ENCODE peak calls at places on chromosome 3, in nine cellular contexts. One of them, this sample, is unnamed.

GRCh38 chr3:23203651-23204111 is 554 bp downstream of the UBE2E2 start:
- DNase-seq in HCEC 1CT: peak; percentile 14
- DNase-seq in heart left ventricle: no peak
- DNase-seq in activated T-cell treated with anti-CD3 and anti-CD28 coated beads for 1 hour: peak; percentile 0
- DNase-seq in AG20443: peak; percentile 41
- DNase-seq in amniotic epithelial cell: peak; percentile 5
- DNase-seq in stimulated activated CD4-positive, alpha-beta T cell treated with anti-CD3 and anti-CD28 coated beads, Interleukin-12 subunit alpha, Interleukin-12 subunit beta, amount 100 ng/mL, for 4 hours: peak; percentile 10
- DNase-seq in EL: peak; percentile 36
- DNase-seq in fibroblast of the aortic adventitia: peak; percentile 25
- DNase-seq in this sample: no peak

GRCh38 chr3:81068546-81068945 is 692.9 kb downstream of the GBE1 start:
- DNase-seq in HCEC 1CT: no peak
- DNase-seq in heart left ventricle: no peak
- DNase-seq in activated T-cell treated with anti-CD3 and anti-CD28 coated beads for 1 hour: no peak
- DNase-seq in AG20443: no peak
- DNase-seq in amniotic epithelial cell: no peak
- DNase-seq in stimulated activated CD4-positive, alpha-beta T cell treated with anti-CD3 and anti-CD28 coated beads, Interleukin-12 subunit alpha, Interleukin-12 subunit beta, amount 100 ng/mL, for 4 hours: no peak
- DNase-seq in EL: no peak
- DNase-seq in fibroblast of the aortic adventitia: no peak
- DNase-seq in this sample: no peak

GRCh38 chr3:159322322-159322939 is 520.6 kb downstream of the MFSD1 start:
- DNase-seq in HCEC 1CT: peak; percentile 37
- DNase-seq in heart left ventricle: peak; percentile 19
- DNase-seq in activated T-cell treated with anti-CD3 and anti-CD28 coated beads for 1 hour: no peak
- DNase-seq in AG20443: peak; percentile 71
- DNase-seq in amniotic epithelial cell: peak; percentile 15
- DNase-seq in stimulated activated CD4-positive, alpha-beta T cell treated with anti-CD3 and anti-CD28 coated beads, Interleukin-12 subunit alpha, Interleukin-12 subunit beta, amount 100 ng/mL, for 4 hours: peak; percentile 1
- DNase-seq in EL: peak; percentile 38
- DNase-seq in fibroblast of the aortic adventitia: peak; percentile 17
- DNase-seq in this sample: peak; percentile 4

GRCh38 chr3:127044996-127045395 is 62.1 kb downstream of the PLXNA1 start:
- DNase-seq in HCEC 1CT: no peak
- DNase-seq in heart left ventricle: no peak
- DNase-seq in activated T-cell treated with anti-CD3 and anti-CD28 coated beads for 1 hour: no peak
- DNase-seq in AG20443: no peak
- DNase-seq in amniotic epithelial cell: no peak
- DNase-seq in stimulated activated CD4-positive, alpha-beta T cell treated with anti-CD3 and anti-CD28 coated beads, Interleukin-12 subunit alpha, Interleukin-12 subunit beta, amount 100 ng/mL, for 4 hours: no peak
- DNase-seq in EL: no peak
- DNase-seq in fibroblast of the aortic adventitia: no peak
- DNase-seq in this sample: no peak

GRCh38 chr3:52787672-52788625 is 6.6 kb upstream of the ITIH3 start:
- DNase-seq in HCEC 1CT: no peak
- DNase-seq in heart left ventricle: no peak
- DNase-seq in activated T-cell treated with anti-CD3 and anti-CD28 coated beads for 1 hour: no peak
- DNase-seq in AG20443: peak; percentile 74
- DNase-seq in amniotic epithelial cell: no peak
- DNase-seq in stimulated activated CD4-positive, alpha-beta T cell treated with anti-CD3 and anti-CD28 coated beads, Interleukin-12 subunit alpha, Interleukin-12 subunit beta, amount 100 ng/mL, for 4 hours: no peak
- DNase-seq in EL: no peak
- DNase-seq in fibroblast of the aortic adventitia: peak; percentile 4
- DNase-seq in this sample: no peak

GRCh38 chr3:99246010-99246654 is 344.6 kb upstream of the DCBLD2 start:
- DNase-seq in HCEC 1CT: peak; percentile 71
- DNase-seq in heart left ventricle: no peak
- DNase-seq in activated T-cell treated with anti-CD3 and anti-CD28 coated beads for 1 hour: no peak
- DNase-seq in AG20443: no peak
- DNase-seq in amniotic epithelial cell: peak; percentile 24
- DNase-seq in stimulated activated CD4-positive, alpha-beta T cell treated with anti-CD3 and anti-CD28 coated beads, Interleukin-12 subunit alpha, Interleukin-12 subunit beta, amount 100 ng/mL, for 4 hours: no peak
- DNase-seq in EL: peak; percentile 56
- DNase-seq in fibroblast of the aortic adventitia: no peak
- DNase-seq in this sample: no peak

GRCh38 chr3:13062647-13063046 is 10.6 kb downstream of the IQSEC1 start:
- DNase-seq in HCEC 1CT: no peak
- DNase-seq in heart left ventricle: no peak
- DNase-seq in activated T-cell treated with anti-CD3 and anti-CD28 coated beads for 1 hour: no peak
- DNase-seq in AG20443: no peak
- DNase-seq in amniotic epithelial cell: no peak
- DNase-seq in stimulated activated CD4-positive, alpha-beta T cell treated with anti-CD3 and anti-CD28 coated beads, Interleukin-12 subunit alpha, Interleukin-12 subunit beta, amount 100 ng/mL, for 4 hours: no peak
- DNase-seq in EL: no peak
- DNase-seq in fibroblast of the aortic adventitia: no peak
- DNase-seq in this sample: no peak

GRCh38 chr3:37262816-37263393 is 88.5 kb upstream of the LRRFIP2 start:
- DNase-seq in HCEC 1CT: peak; percentile 71
- DNase-seq in heart left ventricle: no peak
- DNase-seq in activated T-cell treated with anti-CD3 and anti-CD28 coated beads for 1 hour: no peak
- DNase-seq in AG20443: no peak
- DNase-seq in amniotic epithelial cell: peak; percentile 58
- DNase-seq in stimulated activated CD4-positive, alpha-beta T cell treated with anti-CD3 and anti-CD28 coated beads, Interleukin-12 subunit alpha, Interleukin-12 subunit beta, amount 100 ng/mL, for 4 hours: no peak
- DNase-seq in EL: peak; percentile 58
- DNase-seq in fibroblast of the aortic adventitia: no peak
- DNase-seq in this sample: no peak

GRCh38 chr3:169699536-169700050 is 36.1 kb upstream of the MECOM start:
- DNase-seq in HCEC 1CT: no peak
- DNase-seq in heart left ventricle: peak; percentile 65
- DNase-seq in activated T-cell treated with anti-CD3 and anti-CD28 coated beads for 1 hour: no peak
- DNase-seq in AG20443: no peak
- DNase-seq in amniotic epithelial cell: no peak
- DNase-seq in stimulated activated CD4-positive, alpha-beta T cell treated with anti-CD3 and anti-CD28 coated beads, Interleukin-12 subunit alpha, Interleukin-12 subunit beta, amount 100 ng/mL, for 4 hours: no peak
- DNase-seq in EL: no peak
- DNase-seq in fibroblast of the aortic adventitia: peak; percentile 86
- DNase-seq in this sample: peak; percentile 84

GRCh38 chr3:177724020-177724638 is 526.8 kb upstream of the TBL1XR1 start:
- DNase-seq in HCEC 1CT: peak; percentile 12
- DNase-seq in heart left ventricle: peak; percentile 67
- DNase-seq in activated T-cell treated with anti-CD3 and anti-CD28 coated beads for 1 hour: no peak
- DNase-seq in AG20443: no peak
- DNase-seq in amniotic epithelial cell: no peak
- DNase-seq in stimulated activated CD4-positive, alpha-beta T cell treated with anti-CD3 and anti-CD28 coated beads, Interleukin-12 subunit alpha, Interleukin-12 subunit beta, amount 100 ng/mL, for 4 hours: no peak
- DNase-seq in EL: no peak
- DNase-seq in fibroblast of the aortic adventitia: peak; percentile 61
- DNase-seq in this sample: no peak

GRCh38 chr3:78258798-78259197 is 1218.9 kb downstream of the ROBO2 start:
- DNase-seq in HCEC 1CT: peak; percentile 76
- DNase-seq in heart left ventricle: no peak
- DNase-seq in activated T-cell treated with anti-CD3 and anti-CD28 coated beads for 1 hour: no peak
- DNase-seq in AG20443: peak; percentile 75
- DNase-seq in amniotic epithelial cell: peak; percentile 81
- DNase-seq in stimulated activated CD4-positive, alpha-beta T cell treated with anti-CD3 and anti-CD28 coated beads, Interleukin-12 subunit alpha, Interleukin-12 subunit beta, amount 100 ng/mL, for 4 hours: no peak
- DNase-seq in EL: peak; percentile 93
- DNase-seq in fibroblast of the aortic adventitia: peak; percentile 88
- DNase-seq in this sample: peak; percentile 64

GRCh38 chr3:120424506-120424905 is 26.3 kb downstream of the FSTL1 start:
- DNase-seq in HCEC 1CT: no peak
- DNase-seq in heart left ventricle: peak; percentile 31
- DNase-seq in activated T-cell treated with anti-CD3 and anti-CD28 coated beads for 1 hour: no peak
- DNase-seq in AG20443: no peak
- DNase-seq in amniotic epithelial cell: no peak
- DNase-seq in stimulated activated CD4-positive, alpha-beta T cell treated with anti-CD3 and anti-CD28 coated beads, Interleukin-12 subunit alpha, Interleukin-12 subunit beta, amount 100 ng/mL, for 4 hours: no peak
- DNase-seq in EL: no peak
- DNase-seq in fibroblast of the aortic adventitia: no peak
- DNase-seq in this sample: no peak

GRCh38 chr3:30914696-30915095 is 20.2 kb upstream of the GADL1 start:
- DNase-seq in HCEC 1CT: no peak
- DNase-seq in heart left ventricle: no peak
- DNase-seq in activated T-cell treated with anti-CD3 and anti-CD28 coated beads for 1 hour: no peak
- DNase-seq in AG20443: peak; percentile 35
- DNase-seq in amniotic epithelial cell: no peak
- DNase-seq in stimulated activated CD4-positive, alpha-beta T cell treated with anti-CD3 and anti-CD28 coated beads, Interleukin-12 subunit alpha, Interleukin-12 subunit beta, amount 100 ng/mL, for 4 hours: no peak
- DNase-seq in EL: peak; percentile 26
- DNase-seq in fibroblast of the aortic adventitia: no peak
- DNase-seq in this sample: no peak

GRCh38 chr3:13557417-13557816 is 8.5 kb downstream of the FBLN2 start:
- DNase-seq in HCEC 1CT: no peak
- DNase-seq in heart left ventricle: no peak
- DNase-seq in activated T-cell treated with anti-CD3 and anti-CD28 coated beads for 1 hour: no peak
- DNase-seq in AG20443: no peak
- DNase-seq in amniotic epithelial cell: no peak
- DNase-seq in stimulated activated CD4-positive, alpha-beta T cell treated with anti-CD3 and anti-CD28 coated beads, Interleukin-12 subunit alpha, Interleukin-12 subunit beta, amount 100 ng/mL, for 4 hours: no peak
- DNase-seq in EL: no peak
- DNase-seq in fibroblast of the aortic adventitia: no peak
- DNase-seq in this sample: no peak

GRCh38 chr3:123658118-123658859 is 73.4 kb upstream of the HACD2 start:
- DNase-seq in HCEC 1CT: peak; percentile 57
- DNase-seq in heart left ventricle: peak; percentile 67
- DNase-seq in activated T-cell treated with anti-CD3 and anti-CD28 coated beads for 1 hour: no peak
- DNase-seq in AG20443: peak; percentile 63
- DNase-seq in amniotic epithelial cell: peak; percentile 62
- DNase-seq in stimulated activated CD4-positive, alpha-beta T cell treated with anti-CD3 and anti-CD28 coated beads, Interleukin-12 subunit alpha, Interleukin-12 subunit beta, amount 100 ng/mL, for 4 hours: no peak
- DNase-seq in EL: peak; percentile 50
- DNase-seq in fibroblast of the aortic adventitia: peak; percentile 92
- DNase-seq in this sample: peak; percentile 35

GRCh38 chr3:62445267-62445666 is 71.9 kb upstream of the FEZF2 start:
- DNase-seq in HCEC 1CT: peak; percentile 9
- DNase-seq in heart left ventricle: no peak
- DNase-seq in activated T-cell treated with anti-CD3 and anti-CD28 coated beads for 1 hour: no peak
- DNase-seq in AG20443: no peak
- DNase-seq in amniotic epithelial cell: peak; percentile 39
- DNase-seq in stimulated activated CD4-positive, alpha-beta T cell treated with anti-CD3 and anti-CD28 coated beads, Interleukin-12 subunit alpha, Interleukin-12 subunit beta, amount 100 ng/mL, for 4 hours: no peak
- DNase-seq in EL: peak; percentile 21
- DNase-seq in fibroblast of the aortic adventitia: peak; percentile 55
- DNase-seq in this sample: peak; percentile 35

GRCh38 chr3:184275961-184276910 is at the start of gene ECE2:
- DNase-seq in HCEC 1CT: no peak
- DNase-seq in heart left ventricle: no peak
- DNase-seq in activated T-cell treated with anti-CD3 and anti-CD28 coated beads for 1 hour: no peak
- DNase-seq in AG20443: peak; percentile 81
- DNase-seq in amniotic epithelial cell: no peak
- DNase-seq in stimulated activated CD4-positive, alpha-beta T cell treated with anti-CD3 and anti-CD28 coated beads, Interleukin-12 subunit alpha, Interleukin-12 subunit beta, amount 100 ng/mL, for 4 hours: no peak
- DNase-seq in EL: no peak
- DNase-seq in fibroblast of the aortic adventitia: no peak
- DNase-seq in this sample: no peak

GRCh38 chr3:170558417-170558816 is 27.5 kb downstream of the SLC7A14 start:
- DNase-seq in HCEC 1CT: no peak
- DNase-seq in heart left ventricle: no peak
- DNase-seq in activated T-cell treated with anti-CD3 and anti-CD28 coated beads for 1 hour: no peak
- DNase-seq in AG20443: no peak
- DNase-seq in amniotic epithelial cell: no peak
- DNase-seq in stimulated activated CD4-positive, alpha-beta T cell treated with anti-CD3 and anti-CD28 coated beads, Interleukin-12 subunit alpha, Interleukin-12 subunit beta, amount 100 ng/mL, for 4 hours: no peak
- DNase-seq in EL: no peak
- DNase-seq in fibroblast of the aortic adventitia: peak; percentile 35
- DNase-seq in this sample: no peak